ENCODE peak calls at places on chromosomes 3 and 15, in six cellular contexts. I, J, G, F, N and X are unnamed samples.

GRCh38 chr3:27171113-27171512 is 198.1 kb downstream of the NEK10 start:
- DNase-seq in I (no peak), N (no peak), F (no peak), G (no peak), J (no peak), X (peak)

GRCh38 chr3:144312702-144313101 is 341.1 kb downstream of the DIPK2A start:
- DNase-seq in N (no peak), I (no peak), F (no peak), J (no peak), G (no peak), X (no peak)

GRCh38 chr3:53243165-53243564 is 12.7 kb downstream of the TKT start:
- DNase-seq in I (no peak), N (no peak), F (no peak), G (no peak), J (peak), X (no peak)

GRCh38 chr15:81992523-81992922 is 53.3 kb downstream of the MEX3B start:
- DNase-seq in F (no peak), G (no peak), I (no peak), J (no peak), N (no peak), X (no peak)

GRCh38 chr3:126758882-126759281 is 54.8 kb downstream of the CHCHD6 start:
- DNase-seq in N (no peak), J (no peak), I (no peak), F (no peak), G (no peak), X (no peak)

GRCh38 chr3:1087066-1087555 is 5.7 kb upstream of the CNTN6 start:
- DNase-seq in N (no peak), G (no peak), F (no peak), I (no peak), J (no peak), X (no peak)

GRCh38 chr3:156181509-156181908 is 61.1 kb downstream of the KCNAB1 start:
- DNase-seq in I (no peak), J (no peak), N (no peak), G (no peak), F (no peak), X (peak)

GRCh38 chr3:135018171-135018923 is 223.3 kb downstream of the EPHB1 start:
- DNase-seq in I (no peak), F (no peak), N (no peak), J (no peak), G (no peak), X (no peak)

GRCh38 chr3:127450331-127450730 is 140.2 kb downstream of the TPRA1 start:
- DNase-seq in I (no peak), G (no peak), F (no peak), N (no peak), J (no peak), X (no peak)

GRCh38 chr3:177781686-177782161 is 584.4 kb upstream of the TBL1XR1 start:
- DNase-seq in G (no peak), F (no peak), N (no peak), J (no peak), I (no peak), X (peak)

GRCh38 chr15:74443100-74443909 is 9.5 kb upstream of the SEMA7A start:
- DNase-seq in N (no peak), F (peak), G (no peak), J (peak), I (no peak), X (no peak)

DNA sequence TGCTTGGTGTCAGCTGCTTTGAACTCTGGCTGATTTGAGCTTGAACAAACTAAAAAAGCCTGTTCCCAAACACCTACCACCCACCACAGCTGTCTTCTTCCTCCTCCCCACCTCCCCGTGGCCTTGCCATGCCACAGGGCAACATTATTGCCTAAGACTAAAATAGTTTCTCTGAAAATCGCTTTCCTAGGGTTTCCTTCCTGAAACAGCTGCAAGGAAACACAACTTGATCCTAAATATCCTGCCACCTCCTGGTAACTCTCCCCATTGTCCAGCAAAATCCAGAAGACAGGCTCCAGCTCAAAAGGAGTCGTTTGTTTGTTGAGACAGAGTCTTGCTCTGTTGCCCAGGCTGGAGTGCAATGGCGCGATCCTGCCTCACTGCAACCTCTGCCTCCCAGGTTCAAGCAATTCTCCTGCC is 193.9 kb upstream of the TPM1 start:
- DNase-seq in F (peak), I (no peak), J (peak), N (no peak), G (no peak), X (no peak)
- TF ChIP-seq MYC in F (no peak), I (no peak), J (no peak), N (no peak), G (no peak), X (no peak)

GRCh38 chr15:100457201-100457600 is 71.5 kb downstream of the CERS3 start:
- DNase-seq in G (no peak), J (no peak), F (no peak), N (no peak), I (no peak), X (no peak)
- TF ChIP-seq MAX in G (no peak), J (no peak), F (no peak), N (no peak), I (no peak), X (no peak)

GRCh38 chr15:90202929-90203328 is 1.8 kb downstream of the SEMA4B start:
- DNase-seq in N (no peak), I (no peak), J (no peak), G (no peak), F (no peak), X (no peak)
- H3K4me3 ChIP-seq in N (no peak), I (no peak), J (no peak), G (no peak), F (peak), X (no peak)

GRCh38 chr15:62624541-62625399 is 417.8 kb upstream of the TPM1 start:
- DNase-seq in N (no peak), G (no peak), F (no peak), J (no peak), I (peak), X (peak)
- TF ChIP-seq MYC in N (no peak), G (no peak), F (no peak), J (no peak), I (no peak), X (no peak)

DNA sequence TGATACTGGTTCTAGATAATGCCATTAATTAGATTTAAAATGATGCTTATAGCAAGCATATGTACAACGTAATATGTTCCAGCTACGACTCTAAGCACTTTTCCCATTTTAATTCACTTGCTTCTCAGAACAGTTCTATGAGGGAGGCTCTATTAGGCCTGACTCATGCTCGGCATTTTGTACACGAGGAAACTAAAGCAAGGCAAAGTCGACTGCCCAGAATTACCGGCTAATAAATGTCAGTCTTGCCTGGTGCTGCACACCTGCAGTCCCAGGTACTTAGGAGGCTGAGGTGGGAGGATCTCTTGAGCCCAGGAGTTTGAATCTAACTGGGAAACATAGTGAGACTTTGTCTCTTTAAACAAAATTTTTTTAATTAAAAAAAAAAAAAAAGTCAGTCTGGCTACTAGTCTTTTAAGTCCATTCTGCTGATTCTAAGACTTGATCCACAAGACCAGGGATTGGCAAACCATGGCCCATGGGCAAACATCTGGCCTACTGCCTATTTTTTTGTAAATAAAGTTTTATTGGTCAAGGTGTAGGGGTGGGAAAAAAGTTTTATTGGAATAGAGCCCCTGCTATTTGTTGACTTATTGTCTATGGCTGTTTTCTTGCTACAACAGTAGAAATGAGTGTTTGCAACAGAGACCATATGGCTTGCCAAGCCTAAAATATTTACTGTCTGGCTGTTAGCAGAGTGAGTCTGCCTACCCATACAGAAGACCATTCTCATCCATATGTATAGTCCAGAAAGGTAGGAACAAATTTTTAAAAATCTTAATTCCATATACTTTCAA is 106.2 kb downstream of the PTPRG start:
- DNase-seq in I (no peak), G (no peak), N (no peak), J (no peak), F (no peak), X (no peak)
- TF ChIP-seq MAX in I (no peak), G (no peak), N (no peak), J (no peak), F (no peak), X (no peak)

DNA sequence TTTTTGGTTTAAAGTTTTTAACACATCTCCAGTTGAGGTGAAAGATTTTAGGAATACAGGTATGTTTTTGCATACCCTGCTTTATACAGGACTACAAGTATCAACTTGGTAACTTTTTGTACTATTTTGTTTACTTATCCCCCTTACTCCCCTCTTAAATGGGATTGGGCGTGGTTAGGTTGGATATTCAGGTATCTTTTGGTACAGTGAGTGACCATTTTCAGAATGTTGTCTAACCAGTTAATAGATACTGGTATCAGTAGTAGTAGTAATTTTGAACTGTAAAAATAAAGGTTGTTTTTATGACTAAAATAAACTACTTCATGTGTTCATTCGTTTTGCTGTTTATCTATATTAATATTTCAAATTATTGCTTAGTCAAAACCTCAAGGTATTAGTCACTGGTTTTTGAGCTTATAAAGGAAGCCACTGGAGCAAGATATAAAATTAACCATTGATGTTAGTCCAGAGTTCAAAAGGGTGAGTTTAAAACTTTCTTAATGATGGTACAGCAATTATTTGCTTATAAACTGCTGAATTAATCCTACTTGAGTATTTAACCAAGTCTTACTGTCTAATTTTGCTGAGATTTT is 3.3 kb downstream of the MME start:
- DNase-seq in N (no peak), G (no peak), F (no peak), J (no peak), I (no peak), X (no peak)
- H3K4me3 ChIP-seq in N (no peak), G (no peak), F (no peak), J (no peak), I (no peak), X (no peak)

GRCh38 chr15:56890038-56890437 is 28.4 kb upstream of the TCF12 start:
- DNase-seq in J (no peak), G (no peak), F (no peak), I (no peak), N (no peak), X (no peak)

GRCh38 chr15:56886878-56887781 is 31.3 kb upstream of the TCF12 start:
- DNase-seq in F (peak), J (peak), I (peak), N (peak), G (peak), X (peak)

GRCh38 chr15:56887782-56888127 is 30.7 kb upstream of the TCF12 start:
- DNase-seq in J (no peak), F (no peak), N (no peak), I (no peak), G (no peak), X (no peak)

GRCh38 chr15:56883088-56883487 is 35.4 kb upstream of the TCF12 start:
- DNase-seq in J (no peak), I (no peak), F (no peak), G (no peak), N (no peak), X (no peak)

DNA sequence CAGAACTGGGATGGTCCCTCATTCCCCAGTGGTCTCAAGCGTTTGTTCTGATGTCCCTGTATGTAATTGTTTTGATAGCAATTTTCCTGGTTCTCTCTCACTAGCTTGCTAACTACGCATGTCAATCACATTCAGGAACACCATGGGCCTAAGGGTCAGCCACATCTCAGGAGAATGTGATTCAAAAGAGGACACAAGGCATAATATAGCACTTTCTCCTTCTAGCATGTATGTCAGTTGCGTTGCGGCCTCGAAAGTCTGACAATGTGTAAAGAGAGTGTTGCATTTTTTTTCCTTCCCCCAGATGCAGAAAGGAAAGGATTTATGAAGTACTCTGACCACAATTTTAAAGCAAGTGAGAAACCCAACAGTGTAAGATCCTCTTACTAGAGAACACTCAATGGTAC is 32.0 kb upstream of the TCF12 start:
- DNase-seq in I (no peak), N (no peak), G (no peak), F (peak), J (no peak), X (peak)
- TF ChIP-seq MYC in I (no peak), N (no peak), G (no peak), F (no peak), J (no peak), X (no peak)

GRCh38 chr3:113532698-113533533 is 561 bp downstream of the SIDT1 start:
- DNase-seq in F (no peak), I (no peak), N (no peak), G (peak), J (peak), X (peak)
- TF ChIP-seq MAX in F (peak), I (no peak), N (no peak), G (no peak), J (no peak), X (no peak)

DNA sequence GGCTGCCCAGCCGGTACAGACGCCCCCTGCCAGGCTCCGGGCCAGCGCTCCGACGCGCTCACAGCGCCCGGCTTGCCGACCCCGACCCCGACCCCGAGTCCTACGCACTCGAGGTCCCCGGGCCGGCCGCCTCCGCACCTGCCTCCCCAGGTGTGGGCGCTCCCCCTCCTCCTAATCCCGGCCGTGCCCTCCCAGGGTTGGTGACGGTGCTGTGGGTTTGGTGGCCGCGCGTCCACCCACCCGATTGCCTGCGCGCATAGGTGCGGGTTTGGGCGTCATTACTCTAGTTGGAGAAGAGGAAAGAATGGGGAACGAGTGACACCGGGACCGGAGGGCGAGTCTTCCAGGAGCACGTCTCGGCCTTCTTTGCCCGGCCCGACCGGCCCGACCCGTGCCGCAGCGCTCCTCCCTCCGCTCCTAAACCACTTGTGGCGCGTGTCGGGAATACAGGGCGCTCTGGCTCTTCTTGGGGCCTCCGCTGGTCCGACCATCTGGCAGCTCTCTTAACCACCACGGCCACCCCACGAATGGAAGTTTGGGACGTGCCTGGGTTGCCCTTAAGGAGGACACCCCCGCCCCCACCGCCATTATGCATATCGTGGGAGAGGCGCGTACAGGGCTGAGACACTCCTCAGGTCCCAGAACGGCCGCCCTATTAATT is 814 bp upstream of the THRB start:
- DNase-seq in F (peak), G (peak), N (peak), I (no peak), J (no peak), X (no peak)
- H3K4me3 ChIP-seq in F (peak), G (peak), N (peak), I (no peak), J (peak), X (no peak)

GRCh38 chr15:51731549-51732267 is 5.7 kb downstream of the LYSMD2 start:
- DNase-seq in J (no peak), I (peak), G (no peak), F (no peak), N (no peak), X (peak)
- TF ChIP-seq MYC in J (no peak), I (no peak), G (no peak), F (no peak), N (no peak), X (peak)